ENCODE peak calls at places on chromosomes 12 and 14, in four cellular contexts. One of them, this sample, is unnamed.
A peak's percentile ranks its signal among the peaks of the same experiment; 100 is the strongest.

GRCh38 chr12:76763746-76764675 is at the start of gene ZDHHC17:
- DNase-seq in CD4-positive, alpha-beta T cell: peak; percentile 87
- DNase-seq in HFF-Myc: peak; percentile 59
- DNase-seq in ascending aorta: peak; percentile 93
- DNase-seq in this sample: peak; percentile 88

GRCh38 chr12:1473418-1473817 is 121.0 kb downstream of the FBXL14 start:
- DNase-seq in ascending aorta: no peak
- DNase-seq in HFF-Myc: no peak
- DNase-seq in CD4-positive, alpha-beta T cell: no peak
- DNase-seq in this sample: no peak

GRCh38 chr14:96088131-96088880 is 49.1 kb downstream of the C14orf132 start:
- DNase-seq in HFF-Myc: no peak
- DNase-seq in CD4-positive, alpha-beta T cell: no peak
- DNase-seq in ascending aorta: no peak
- DNase-seq in this sample: no peak

GRCh38 chr14:20477211-20477876 is 8.1 kb downstream of the PNP start:
- DNase-seq in ascending aorta: no peak
- DNase-seq in HFF-Myc: no peak
- DNase-seq in CD4-positive, alpha-beta T cell: peak; percentile 27
- DNase-seq in this sample: no peak

GRCh38 chr14:57244103-57244502 is 24.6 kb downstream of the EXOC5 start:
- DNase-seq in CD4-positive, alpha-beta T cell: no peak
- DNase-seq in HFF-Myc: no peak
- DNase-seq in ascending aorta: no peak
- DNase-seq in this sample: no peak

GRCh38 chr12:46160081-46160980 is 108.5 kb downstream of the SLC38A1 start:
- DNase-seq in ascending aorta: peak; percentile 70
- DNase-seq in HFF-Myc: no peak
- DNase-seq in CD4-positive, alpha-beta T cell: no peak
- DNase-seq in this sample: no peak

GRCh38 chr12:64085996-64086395 is 136.1 kb downstream of the KICS2 start:
- DNase-seq in ascending aorta: no peak
- DNase-seq in CD4-positive, alpha-beta T cell: no peak
- DNase-seq in HFF-Myc: no peak
- DNase-seq in this sample: no peak

GRCh38 chr12:117124421-117125274 is 25.4 kb upstream of the TESC start:
- DNase-seq in HFF-Myc: no peak
- DNase-seq in CD4-positive, alpha-beta T cell: no peak
- DNase-seq in ascending aorta: no peak
- DNase-seq in this sample: no peak

GRCh38 chr14:90695997-90696681 is 120.1 kb downstream of the TTC7B start:
- DNase-seq in HFF-Myc: no peak
- DNase-seq in CD4-positive, alpha-beta T cell: no peak
- DNase-seq in ascending aorta: no peak
- DNase-seq in this sample: no peak

GRCh38 chr12:20492251-20492728 is 124.0 kb downstream of the PDE3A start:
- DNase-seq in CD4-positive, alpha-beta T cell: no peak
- DNase-seq in ascending aorta: peak; percentile 70
- DNase-seq in HFF-Myc: peak; percentile 40
- DNase-seq in this sample: no peak

GRCh38 chr14:75515631-75515999 is 6.7 kb upstream of the BATF start:
- DNase-seq in ascending aorta: no peak
- DNase-seq in HFF-Myc: no peak
- DNase-seq in CD4-positive, alpha-beta T cell: no peak
- DNase-seq in this sample: no peak

GRCh38 chr14:20332386-20332945 is 613 bp downstream of the CCNB1IP1 start:
- DNase-seq in ascending aorta: no peak
- DNase-seq in HFF-Myc: no peak
- DNase-seq in CD4-positive, alpha-beta T cell: no peak
- DNase-seq in this sample: no peak

GRCh38 chr12:68871899-68872298 is 61.1 kb downstream of the CPM start:
- DNase-seq in HFF-Myc: no peak
- DNase-seq in CD4-positive, alpha-beta T cell: no peak
- DNase-seq in ascending aorta: no peak
- DNase-seq in this sample: no peak

GRCh38 chr14:71594828-71595227 is 337.4 kb upstream of the RGS6 start:
- DNase-seq in HFF-Myc: peak; percentile 47
- DNase-seq in ascending aorta: no peak
- DNase-seq in CD4-positive, alpha-beta T cell: no peak
- DNase-seq in this sample: no peak

GRCh38 chr14:104684449-104684821 is 5.0 kb upstream of the INF2 start:
- DNase-seq in CD4-positive, alpha-beta T cell: no peak
- DNase-seq in ascending aorta: no peak
- DNase-seq in HFF-Myc: no peak
- DNase-seq in this sample: no peak

GRCh38 chr14:24411468-24412454 is 13.0 kb downstream of the NYNRIN start:
- DNase-seq in ascending aorta: no peak
- DNase-seq in CD4-positive, alpha-beta T cell: no peak
- DNase-seq in HFF-Myc: no peak
- DNase-seq in this sample: no peak

GRCh38 chr14:61530896-61531295 is 164.4 kb upstream of the HIF1A start:
- DNase-seq in HFF-Myc: no peak
- DNase-seq in CD4-positive, alpha-beta T cell: no peak
- DNase-seq in ascending aorta: peak; percentile 22
- DNase-seq in this sample: no peak

GRCh38 chr12:104547239-104547638 is 90.5 kb downstream of the CHST11 start:
- DNase-seq in ascending aorta: no peak
- DNase-seq in HFF-Myc: no peak
- DNase-seq in CD4-positive, alpha-beta T cell: no peak
- DNase-seq in this sample: no peak

GRCh38 chr12:89279499-89279898 is 72.8 kb downstream of the DUSP6 start:
- DNase-seq in HFF-Myc: no peak
- DNase-seq in CD4-positive, alpha-beta T cell: no peak
- DNase-seq in ascending aorta: no peak
- DNase-seq in this sample: no peak

GRCh38 chr12:94553130-94553519 is 93.5 kb upstream of the CEP83 start:
- DNase-seq in ascending aorta: no peak
- DNase-seq in HFF-Myc: no peak
- DNase-seq in CD4-positive, alpha-beta T cell: no peak
- DNase-seq in this sample: no peak

GRCh38 chr12:52874573-52875435 is 26.0 kb upstream of the KRT78 start:
- DNase-seq in HFF-Myc: no peak
- DNase-seq in ascending aorta: no peak
- DNase-seq in CD4-positive, alpha-beta T cell: no peak
- DNase-seq in this sample: no peak

GRCh38 chr14:65599375-65599774 is 186.8 kb downstream of the FUT8 start:
- DNase-seq in CD4-positive, alpha-beta T cell: no peak
- DNase-seq in ascending aorta: no peak
- DNase-seq in HFF-Myc: no peak
- DNase-seq in this sample: no peak

GRCh38 chr14:35480119-35480769 is 53.7 kb upstream of the INSM2 start:
- DNase-seq in CD4-positive, alpha-beta T cell: no peak
- DNase-seq in HFF-Myc: no peak
- DNase-seq in ascending aorta: no peak
- DNase-seq in this sample: no peak

GRCh38 chr14:34971381-34971780 is 11.4 kb upstream of the SRP54 start:
- DNase-seq in CD4-positive, alpha-beta T cell: no peak
- DNase-seq in ascending aorta: no peak
- DNase-seq in HFF-Myc: no peak
- DNase-seq in this sample: no peak

GRCh38 chr12:2016862-2017723 is 12.8 kb upstream of the DCP1B start:
- DNase-seq in CD4-positive, alpha-beta T cell: no peak
- DNase-seq in ascending aorta: no peak
- DNase-seq in HFF-Myc: no peak
- DNase-seq in this sample: no peak

GRCh38 chr12:94372379-94372930 is 87.2 kb downstream of the CEP83 start:
- DNase-seq in ascending aorta: no peak
- DNase-seq in CD4-positive, alpha-beta T cell: no peak
- DNase-seq in HFF-Myc: no peak
- DNase-seq in this sample: no peak

GRCh38 chr12:121770802-121771625 is 22.5 kb downstream of the RHOF start:
- DNase-seq in ascending aorta: no peak
- DNase-seq in CD4-positive, alpha-beta T cell: no peak
- DNase-seq in HFF-Myc: no peak
- DNase-seq in this sample: no peak

GRCh38 chr12:123696641-123697040 is 15.5 kb upstream of the ATP6V0A2 start:
- DNase-seq in CD4-positive, alpha-beta T cell: no peak
- DNase-seq in HFF-Myc: no peak
- DNase-seq in ascending aorta: no peak
- DNase-seq in this sample: no peak

GRCh38 chr12:89351489-89352241 is 636 bp downstream of the DUSP6 start:
- DNase-seq in CD4-positive, alpha-beta T cell: peak; percentile 20
- DNase-seq in ascending aorta: peak; percentile 75
- DNase-seq in HFF-Myc: no peak
- DNase-seq in this sample: peak; percentile 48

GRCh38 chr12:70549340-70550179 is 87.7 kb downstream of the PTPRB start:
- DNase-seq in HFF-Myc: no peak
- DNase-seq in CD4-positive, alpha-beta T cell: no peak
- DNase-seq in ascending aorta: no peak
- DNase-seq in this sample: no peak

GRCh38 chr14:54785111-54785777 is 117.4 kb downstream of the GCH1 start:
- DNase-seq in HFF-Myc: no peak
- DNase-seq in CD4-positive, alpha-beta T cell: no peak
- DNase-seq in ascending aorta: peak; percentile 63
- DNase-seq in this sample: no peak

GRCh38 chr14:54786816-54787215 is 115.8 kb downstream of the GCH1 start:
- DNase-seq in CD4-positive, alpha-beta T cell: no peak
- DNase-seq in HFF-Myc: no peak
- DNase-seq in ascending aorta: peak; percentile 37
- DNase-seq in this sample: no peak

GRCh38 chr14:54787263-54787662 is 115.4 kb downstream of the GCH1 start:
- DNase-seq in HFF-Myc: no peak
- DNase-seq in CD4-positive, alpha-beta T cell: no peak
- DNase-seq in ascending aorta: peak; percentile 42
- DNase-seq in this sample: no peak

GRCh38 chr14:54785778-54786160 is 116.9 kb downstream of the GCH1 start:
- DNase-seq in ascending aorta: peak; percentile 13
- DNase-seq in CD4-positive, alpha-beta T cell: no peak
- DNase-seq in HFF-Myc: no peak
- DNase-seq in this sample: no peak

DNA sequence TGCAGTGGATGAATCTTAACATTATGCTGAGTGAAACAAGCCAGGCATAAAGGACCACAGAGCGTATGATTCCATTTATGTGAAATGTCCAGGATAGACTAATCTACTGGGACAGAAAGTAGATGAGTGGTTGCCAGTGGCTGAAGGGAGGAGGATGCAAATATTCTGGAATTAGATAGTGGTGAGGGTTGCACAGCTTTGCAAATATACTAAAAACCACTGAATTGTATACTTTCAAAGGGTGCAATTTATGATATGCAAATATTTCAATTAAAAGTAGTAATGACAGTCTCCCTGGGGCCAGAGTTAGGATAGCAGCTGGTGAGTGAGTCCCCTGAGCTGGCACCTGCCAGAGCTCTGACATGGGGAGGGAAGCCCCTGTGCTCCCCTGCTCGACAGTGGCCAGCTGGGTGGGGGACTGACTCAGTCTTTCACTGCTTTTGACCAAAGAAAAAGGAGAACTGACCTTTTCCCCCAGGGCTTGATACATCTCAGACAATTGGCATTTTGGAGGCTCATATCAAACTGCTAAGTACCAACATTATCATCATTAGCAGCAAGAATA is 116.4 kb downstream of the GCH1 start:
- DNase-seq in ascending aorta: peak; percentile 35
- DNase-seq in CD4-positive, alpha-beta T cell: no peak
- DNase-seq in HFF-Myc: no peak
- DNase-seq in this sample: no peak
- TF ChIP-seq CTCF in ascending aorta: no peak
- TF ChIP-seq CTCF in CD4-positive, alpha-beta T cell: no peak
- TF ChIP-seq CTCF in HFF-Myc: no peak
- TF ChIP-seq CTCF in this sample: no peak

DNA sequence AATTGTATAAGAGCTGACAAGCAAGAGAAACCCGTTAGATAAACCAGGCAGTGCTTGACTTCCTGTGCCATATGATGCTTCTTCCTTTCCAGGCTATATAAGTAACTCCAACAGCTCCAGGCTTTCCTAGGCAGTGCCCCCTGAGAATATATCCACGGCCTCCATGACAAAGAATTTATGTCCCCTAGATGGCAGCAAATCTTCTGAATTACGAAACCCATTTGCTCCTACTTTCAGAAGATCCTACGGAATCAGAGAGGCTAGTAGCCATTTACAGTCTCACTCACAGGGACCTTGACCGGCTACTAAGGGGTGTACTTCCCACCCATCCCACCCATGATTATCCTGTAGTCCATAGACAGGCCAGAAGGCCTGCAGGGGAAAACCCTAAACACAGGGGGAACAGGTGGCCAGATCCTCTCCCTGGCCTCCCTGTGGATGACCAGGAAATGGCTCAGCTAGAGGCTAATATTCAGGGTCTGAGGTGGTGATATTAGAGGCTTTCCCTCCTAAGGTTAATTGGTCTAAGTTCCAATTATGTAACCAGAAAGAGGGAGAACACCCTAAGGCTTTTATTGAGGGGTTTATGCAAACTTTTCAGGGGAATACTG is 77.2 kb upstream of the DCD start:
- DNase-seq in ascending aorta: no peak
- DNase-seq in CD4-positive, alpha-beta T cell: no peak
- DNase-seq in HFF-Myc: no peak
- DNase-seq in this sample: no peak
- TF ChIP-seq CTCF in ascending aorta: peak; percentile 7
- TF ChIP-seq CTCF in CD4-positive, alpha-beta T cell: peak; percentile 17
- TF ChIP-seq CTCF in HFF-Myc: peak; percentile 26
- TF ChIP-seq CTCF in this sample: peak; percentile 27

DNA sequence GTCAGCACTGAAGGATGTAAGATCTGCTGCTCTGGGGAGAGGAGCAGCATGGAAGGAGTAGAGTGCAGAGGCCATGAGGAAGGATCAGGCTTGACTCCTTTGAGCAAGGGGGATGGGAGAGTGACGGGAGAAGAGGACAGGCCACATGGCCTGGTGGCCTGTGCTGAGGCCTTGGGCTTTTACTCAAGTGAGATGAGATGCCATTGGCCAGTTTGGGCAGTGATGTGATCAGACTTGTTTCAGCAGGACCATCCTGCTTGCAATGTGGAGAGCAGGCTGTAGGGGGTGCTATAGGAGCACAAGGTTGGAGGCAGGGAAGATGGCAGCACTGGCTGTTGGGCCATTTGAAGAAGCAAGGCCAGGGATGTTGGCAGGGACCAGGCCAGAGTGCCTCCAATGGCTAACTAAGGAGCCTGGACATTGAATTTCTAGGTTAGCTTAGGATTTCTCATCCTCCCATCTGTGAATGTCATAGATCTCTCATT is 23.6 kb downstream of the FGF23 start:
- DNase-seq in HFF-Myc: peak; percentile 17
- DNase-seq in CD4-positive, alpha-beta T cell: no peak
- DNase-seq in ascending aorta: no peak
- DNase-seq in this sample: no peak
- TF ChIP-seq CTCF in HFF-Myc: peak; percentile 66
- TF ChIP-seq CTCF in CD4-positive, alpha-beta T cell: peak; percentile 22
- TF ChIP-seq CTCF in ascending aorta: no peak
- TF ChIP-seq CTCF in this sample: no peak

GRCh38 chr12:65685514-65685913 is 138.8 kb upstream of the HMGA2 start:
- DNase-seq in HFF-Myc: peak; percentile 52
- DNase-seq in CD4-positive, alpha-beta T cell: no peak
- DNase-seq in ascending aorta: no peak
- DNase-seq in this sample: no peak
- TF ChIP-seq CTCF in HFF-Myc: peak; percentile 61
- TF ChIP-seq CTCF in CD4-positive, alpha-beta T cell: no peak
- TF ChIP-seq CTCF in ascending aorta: no peak
- TF ChIP-seq CTCF in this sample: no peak

This sample was measured in natural killer cell.